ENCODE peak calls at places on chromosomes 16 and 17, in nine cellular contexts. U is CD8-positive, alpha-beta memory T cell; C is upper lobe of right lung; Y is NCI-H510A; Q is A172; Z is T follicular helper cell; P is GM04503; O is T-helper 17 cell; K is HT-29. X is an unnamed sample.

GRCh38 chr17:17947309-17947708 is 24.9 kb downstream of the TOM1L2 start:
- DNase-seq in U (no peak), C (no peak), Y (no peak), Q (no peak), Z (no peak), P (no peak), O (no peak), K (no peak), X (no peak)

GRCh38 chr16:86642084-86642483 is 63.7 kb downstream of the FOXL1 start:
- DNase-seq in U (no peak), C (no peak), Y (no peak), Q (no peak), Z (no peak), P (no peak), O (no peak), K (no peak), X (no peak)

GRCh38 chr17:29019475-29020181 is 13.8 kb upstream of the SEZ6 start:
- DNase-seq in U (no peak), C (no peak), Y (no peak), Q (no peak), Z (no peak), P (no peak), O (no peak), K (no peak), X (no peak)

GRCh38 chr16:57530104-57530522 is 6.3 kb downstream of the CCDC102A start:
- DNase-seq in U (peak; percentile 56), C (peak; percentile 65), Y (no peak), Q (peak; percentile 84), Z (peak; percentile 57), P (no peak), O (peak; percentile 33), K (peak; percentile 61), X (peak; percentile 60)

GRCh38 chr17:20282526-20283308 is 184.6 kb downstream of the LGALS9B start:
- DNase-seq in U (no peak), C (no peak), Y (no peak), Q (no peak), Z (no peak), P (no peak), O (no peak), K (no peak), X (no peak)

GRCh38 chr17:15411556-15412198 is 55.7 kb downstream of the CDRT4 start:
- DNase-seq in U (no peak), C (no peak), Y (no peak), Q (no peak), Z (no peak), P (no peak), O (no peak), K (no peak), X (no peak)

GRCh38 chr16:14502932-14503741 is 126.9 kb downstream of the PARN start:
- DNase-seq in U (no peak), C (no peak), Y (no peak), Q (peak; percentile 67), Z (no peak), P (no peak), O (no peak), K (no peak), X (no peak)

GRCh38 chr17:34610038-34610437 is 30.7 kb downstream of the TMEM132E start:
- DNase-seq in U (no peak), C (no peak), Y (no peak), Q (no peak), Z (no peak), P (no peak), O (no peak), K (no peak), X (no peak)

GRCh38 chr16:85836706-85837582 is 37.4 kb downstream of the COX4I1 start:
- DNase-seq in U (no peak), C (no peak), Y (no peak), Q (no peak), Z (no peak), P (no peak), O (no peak), K (no peak), X (no peak)

GRCh38 chr17:49997773-49998703 is 3.0 kb upstream of the DLX3 start:
- DNase-seq in U (peak; percentile 72), C (peak; percentile 81), Y (peak; percentile 83), Q (peak; percentile 89), Z (peak; percentile 77), P (no peak), O (peak; percentile 77), K (peak; percentile 98), X (peak; percentile 85)

GRCh38 chr16:68373528-68374250 is 62.9 kb downstream of the PRMT7 start:
- DNase-seq in U (no peak), C (no peak), Y (no peak), Q (no peak), Z (no peak), P (no peak), O (no peak), K (no peak), X (no peak)

GRCh38 chr17:78581304-78581703 is 4.1 kb upstream of the DNAH17 start:
- DNase-seq in U (no peak), C (no peak), Y (no peak), Q (no peak), Z (no peak), P (no peak), O (no peak), K (no peak), X (no peak)

GRCh38 chr17:50931003-50931878 is 65.1 kb upstream of the TOB1 start:
- DNase-seq in U (peak; percentile 24), C (peak; percentile 93), Y (peak; percentile 93), Q (peak; percentile 66), Z (no peak), P (no peak), O (no peak), K (peak; percentile 80), X (peak; percentile 27)

GRCh38 chr17:29140051-29140582 is 40.1 kb downstream of the MYO18A start:
- DNase-seq in U (peak; percentile 70), C (peak; percentile 93), Y (peak; percentile 52), Q (peak; percentile 84), Z (peak; percentile 58), P (no peak), O (peak; percentile 38), K (peak; percentile 57), X (peak; percentile 74)

GRCh38 chr16:53291757-53292392 is 142.4 kb upstream of the RBL2 start:
- DNase-seq in U (no peak), C (no peak), Y (no peak), Q (no peak), Z (no peak), P (peak; percentile 11), O (no peak), K (no peak), X (no peak)

GRCh38 chr16:49484454-49484853 is 110.8 kb downstream of the C16orf78 start:
- DNase-seq in U (no peak), C (peak; percentile 72), Y (peak; percentile 45), Q (no peak), Z (no peak), P (no peak), O (no peak), K (no peak), X (no peak)

GRCh38 chr17:32671891-32672290 is 185.1 kb downstream of the CDK5R1 start:
- DNase-seq in U (no peak), C (no peak), Y (no peak), Q (no peak), Z (no peak), P (no peak), O (no peak), K (peak; percentile 13), X (no peak)

GRCh38 chr17:79707441-79707850 is 23.3 kb upstream of the ENPP7 start:
- DNase-seq in U (no peak), C (no peak), Y (no peak), Q (no peak), Z (no peak), P (no peak), O (no peak), K (no peak), X (no peak)

GRCh38 chr17:73371846-73372245 is 60.0 kb upstream of the CDC42EP4 start:
- DNase-seq in U (no peak), C (no peak), Y (no peak), Q (no peak), Z (no peak), P (no peak), O (no peak), K (no peak), X (no peak)

GRCh38 chr17:20852541-20853370 is 190.1 kb downstream of the USP22 start:
- DNase-seq in U (no peak), C (no peak), Y (peak; percentile 56), Q (peak; percentile 16), Z (no peak), P (no peak), O (no peak), K (no peak), X (no peak)

GRCh38 chr17:68057531-68057952 is 22.0 kb downstream of the KPNA2 start:
- DNase-seq in U (peak; percentile 3), C (no peak), Y (no peak), Q (peak; percentile 25), Z (peak; percentile 24), P (no peak), O (peak; percentile 23), K (peak; percentile 58), X (peak; percentile 26)

GRCh38 chr16:28003923-28004322 is 59.6 kb downstream of the GSG1L start:
- DNase-seq in U (no peak), C (no peak), Y (no peak), Q (no peak), Z (no peak), P (no peak), O (no peak), K (no peak), X (no peak)

GRCh38 chr16:57469917-57470470 is 7.5 kb downstream of the POLR2C start:
- DNase-seq in U (no peak), C (no peak), Y (no peak), Q (no peak), Z (no peak), P (no peak), O (no peak), K (no peak), X (no peak)

GRCh38 chr16:85018529-85019236 is 7.3 kb upstream of the ZDHHC7 start:
- DNase-seq in U (no peak), C (no peak), Y (no peak), Q (no peak), Z (no peak), P (no peak), O (no peak), K (no peak), X (no peak)

GRCh38 chr16:50244140-50244503 is 22.2 kb upstream of the ADCY7 start:
- DNase-seq in U (no peak), C (no peak), Y (no peak), Q (no peak), Z (no peak), P (no peak), O (no peak), K (no peak), X (no peak)

GRCh38 chr16:27441276-27441675 is 39.3 kb downstream of the IL21R start:
- DNase-seq in U (no peak), C (peak; percentile 18), Y (no peak), Q (no peak), Z (no peak), P (no peak), O (no peak), K (no peak), X (no peak)

GRCh38 chr17:48555183-48555615 is 10.3 kb upstream of the HOXB2 start:
- DNase-seq in U (no peak), C (no peak), Y (peak; percentile 71), Q (peak; percentile 95), Z (no peak), P (peak; percentile 71), O (no peak), K (peak; percentile 73), X (no peak)

GRCh38 chr17:17142556-17142955 is 63.6 kb downstream of the PLD6 start:
- DNase-seq in U (no peak), C (no peak), Y (no peak), Q (no peak), Z (no peak), P (no peak), O (no peak), K (no peak), X (no peak)

GRCh38 chr16:10776280-10776679 is 32.6 kb downstream of the NUBP1 start:
- DNase-seq in U (no peak), C (no peak), Y (no peak), Q (no peak), Z (no peak), P (no peak), O (no peak), K (no peak), X (no peak)

GRCh38 chr17:5947701-5948180 is 122.4 kb upstream of the WSCD1 start:
- DNase-seq in U (no peak), C (no peak), Y (no peak), Q (no peak), Z (no peak), P (no peak), O (no peak), K (no peak), X (no peak)